ENCODE peak calls at places on chromosomes 5 and 9, in five cellular contexts. One of them, this sample, is unnamed.

GRCh38 chr9:35605336-35606137 is 475 bp downstream of the TESK1 start:
- DNase-seq in neuronal stem cell: no peak
- DNase-seq in mesenchymal stem cell: peak
- DNase-seq in IMR-90: no peak
- DNase-seq in H1: peak
- DNase-seq in this sample: no peak

GRCh38 chr5:180811623-180812119 is 9.1 kb upstream of the MGAT1 start:
- DNase-seq in IMR-90: no peak
- DNase-seq in neuronal stem cell: no peak
- DNase-seq in mesenchymal stem cell: no peak
- DNase-seq in H1: no peak
- DNase-seq in this sample: no peak

GRCh38 chr5:1503301-1504243 is 20.2 kb downstream of the LPCAT1 start:
- DNase-seq in H1: no peak
- DNase-seq in IMR-90: peak
- DNase-seq in mesenchymal stem cell: no peak
- DNase-seq in neuronal stem cell: no peak
- DNase-seq in this sample: no peak

GRCh38 chr5:149439899-149440655 is 61.0 kb upstream of the IL17B start:
- DNase-seq in mesenchymal stem cell: peak
- DNase-seq in IMR-90: peak
- DNase-seq in neuronal stem cell: no peak
- DNase-seq in H1: no peak
- DNase-seq in this sample: peak

GRCh38 chr5:72584466-72584865 is 77.3 kb upstream of the ZNF366 start:
- DNase-seq in H1: no peak
- DNase-seq in neuronal stem cell: no peak
- DNase-seq in IMR-90: no peak
- DNase-seq in mesenchymal stem cell: no peak
- DNase-seq in this sample: no peak

GRCh38 chr5:113612060-113612496 is 98.6 kb downstream of the YTHDC2 start:
- DNase-seq in H1: no peak
- DNase-seq in mesenchymal stem cell: peak
- DNase-seq in IMR-90: peak
- DNase-seq in neuronal stem cell: peak
- DNase-seq in this sample: no peak

GRCh38 chr5:155711882-155712281 is 615.1 kb upstream of the SGCD start:
- DNase-seq in IMR-90: no peak
- DNase-seq in H1: no peak
- DNase-seq in neuronal stem cell: no peak
- DNase-seq in mesenchymal stem cell: no peak
- DNase-seq in this sample: no peak

GRCh38 chr9:124453586-124454191 is 3.4 kb downstream of the ADGRD2 start:
- DNase-seq in neuronal stem cell: no peak
- DNase-seq in IMR-90: no peak
- DNase-seq in H1: peak
- DNase-seq in mesenchymal stem cell: no peak
- DNase-seq in this sample: peak

GRCh38 chr5:87120518-87121314 is 147.0 kb upstream of the RASA1 start:
- DNase-seq in neuronal stem cell: no peak
- DNase-seq in mesenchymal stem cell: peak
- DNase-seq in H1: no peak
- DNase-seq in IMR-90: peak
- DNase-seq in this sample: no peak

GRCh38 chr9:7368410-7369292 is 430.9 kb downstream of the DMAC1 start:
- DNase-seq in neuronal stem cell: no peak
- DNase-seq in H1: no peak
- DNase-seq in IMR-90: peak
- DNase-seq in mesenchymal stem cell: peak
- DNase-seq in this sample: no peak

GRCh38 chr9:114968710-114969109 is 38.3 kb upstream of the TNFSF8 start:
- DNase-seq in H1: no peak
- DNase-seq in neuronal stem cell: no peak
- DNase-seq in IMR-90: peak
- DNase-seq in mesenchymal stem cell: peak
- DNase-seq in this sample: no peak

GRCh38 chr9:27569406-27569805 is 3.9 kb downstream of the C9orf72 start:
- DNase-seq in IMR-90: no peak
- DNase-seq in H1: no peak
- DNase-seq in neuronal stem cell: no peak
- DNase-seq in mesenchymal stem cell: no peak
- DNase-seq in this sample: no peak

GRCh38 chr5:107359916-107360234 is 310.9 kb downstream of the EFNA5 start:
- DNase-seq in mesenchymal stem cell: no peak
- DNase-seq in neuronal stem cell: no peak
- DNase-seq in IMR-90: no peak
- DNase-seq in H1: no peak
- DNase-seq in this sample: no peak

GRCh38 chr9:14722391-14723035 is at the start of gene CER1:
- DNase-seq in neuronal stem cell: peak
- DNase-seq in mesenchymal stem cell: no peak
- DNase-seq in IMR-90: no peak
- DNase-seq in H1: peak
- DNase-seq in this sample: peak

GRCh38 chr5:75006821-75007536 is 45.4 kb downstream of the GCNT4 start:
- DNase-seq in neuronal stem cell: no peak
- DNase-seq in mesenchymal stem cell: peak
- DNase-seq in H1: no peak
- DNase-seq in IMR-90: no peak
- DNase-seq in this sample: no peak

GRCh38 chr9:1047605-1048235 is 2.4 kb upstream of the DMRT2 start:
- DNase-seq in IMR-90: peak
- DNase-seq in mesenchymal stem cell: no peak
- DNase-seq in neuronal stem cell: no peak
- DNase-seq in H1: no peak
- DNase-seq in this sample: no peak

DNA sequence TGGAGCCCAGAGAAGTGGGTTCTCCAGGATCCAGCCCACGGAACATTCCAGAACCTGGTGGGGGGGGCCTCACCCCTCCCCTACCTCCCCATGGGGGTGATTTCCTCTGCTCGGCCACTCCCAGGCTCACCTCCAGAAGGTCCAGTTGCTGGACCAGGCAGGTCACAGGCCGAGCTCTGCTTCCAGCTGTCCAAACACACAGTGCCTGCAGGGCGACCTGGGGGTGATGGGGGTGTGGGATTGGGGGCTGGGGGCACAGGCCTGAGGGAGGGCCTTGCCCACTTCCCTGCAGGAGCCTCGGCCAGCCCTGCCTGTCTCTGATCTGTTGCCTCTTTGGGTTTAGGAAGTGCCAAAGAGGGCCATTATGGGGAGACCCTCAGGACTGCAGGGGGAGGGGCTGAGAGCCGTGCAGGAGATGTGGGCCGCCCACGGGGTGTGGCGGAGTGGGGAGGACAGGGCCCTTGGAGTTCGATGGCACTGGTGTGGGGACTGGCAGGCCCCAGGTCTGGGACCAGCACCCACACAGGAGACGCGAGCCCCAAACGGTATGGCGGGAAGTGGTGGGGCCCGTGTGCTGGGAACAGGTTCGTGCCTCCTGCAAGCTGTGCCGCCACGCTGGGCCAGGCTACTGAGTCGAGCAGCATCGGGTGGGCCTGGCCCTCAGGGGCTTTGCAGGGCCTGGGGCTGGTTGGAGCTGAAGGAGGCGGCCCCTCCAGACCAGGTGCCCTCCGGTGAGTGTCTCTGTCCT is 45.6 kb upstream of the EGFL7 start:
- DNase-seq in mesenchymal stem cell: no peak
- DNase-seq in neuronal stem cell: no peak
- DNase-seq in IMR-90: no peak
- DNase-seq in H1: peak
- DNase-seq in this sample: no peak
- H4K91ac ChIP-seq in mesenchymal stem cell: peak
- H4K91ac ChIP-seq in neuronal stem cell: no peak
- H4K91ac ChIP-seq in IMR-90: no peak
- H4K91ac ChIP-seq in H1: no peak
- H4K91ac ChIP-seq in this sample: no peak

DNA sequence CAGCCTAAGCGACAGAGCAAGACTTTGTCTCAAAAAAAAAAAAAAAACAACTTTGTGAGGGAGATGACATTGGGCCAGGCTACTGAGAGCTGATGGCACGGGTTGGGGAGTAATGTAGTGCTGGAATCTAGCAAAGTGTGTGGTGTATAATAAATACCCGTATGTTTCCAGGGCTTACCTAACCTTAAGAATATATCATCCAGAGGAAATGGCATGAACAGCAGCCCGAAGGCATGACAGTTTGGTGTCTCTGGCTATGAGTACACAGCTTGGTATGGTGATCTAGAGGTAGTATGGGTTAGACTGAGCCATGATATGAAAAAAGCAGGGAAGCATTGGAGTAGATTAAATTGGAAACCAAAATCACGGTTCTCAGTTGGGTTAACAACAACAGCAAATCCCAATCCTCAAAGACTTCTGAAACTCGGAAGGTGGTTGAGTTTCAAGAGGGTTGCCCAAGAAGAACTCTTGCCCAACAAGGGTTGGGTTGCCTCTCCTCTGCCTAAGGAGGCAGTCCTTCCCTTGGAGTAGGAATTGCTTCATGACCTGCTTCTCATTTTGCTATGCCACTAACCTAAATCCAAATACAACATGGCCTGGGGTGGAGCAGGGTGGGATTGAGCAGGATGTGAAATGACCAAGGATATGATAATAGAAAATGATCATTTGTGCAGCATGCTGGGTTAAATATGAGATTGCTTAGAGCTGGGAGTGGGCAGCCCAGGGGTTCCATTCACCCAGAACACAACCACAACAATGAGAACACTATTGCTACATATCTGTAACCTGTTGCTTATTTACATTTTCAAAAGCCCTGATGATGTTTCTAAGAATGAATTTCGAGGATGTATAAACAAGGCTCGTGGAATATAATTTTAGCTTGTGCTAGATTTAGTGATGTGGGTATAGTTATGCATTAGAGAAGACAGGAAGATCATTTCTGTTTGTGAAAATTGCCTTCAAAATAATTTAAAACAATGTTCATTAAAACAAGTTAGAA is 64.6 kb upstream of the ZFR start:
- DNase-seq in IMR-90: no peak
- DNase-seq in H1: no peak
- DNase-seq in mesenchymal stem cell: no peak
- DNase-seq in neuronal stem cell: no peak
- DNase-seq in this sample: no peak
- H3K9ac ChIP-seq in IMR-90: no peak
- H3K9ac ChIP-seq in H1: no peak
- H3K9ac ChIP-seq in mesenchymal stem cell: peak
- H3K9ac ChIP-seq in neuronal stem cell: no peak
- H3K9ac ChIP-seq in this sample: no peak

GRCh38 chr9:26329974-26330373 is 562.6 kb downstream of the CAAP1 start:
- DNase-seq in mesenchymal stem cell: no peak
- DNase-seq in H1: no peak
- DNase-seq in neuronal stem cell: no peak
- DNase-seq in IMR-90: no peak
- DNase-seq in this sample: no peak

GRCh38 chr9:26331223-26331622 is 561.4 kb downstream of the CAAP1 start:
- DNase-seq in mesenchymal stem cell: no peak
- DNase-seq in neuronal stem cell: no peak
- DNase-seq in H1: no peak
- DNase-seq in IMR-90: no peak
- DNase-seq in this sample: no peak

GRCh38 chr9:26321935-26322334 is 570.7 kb downstream of the CAAP1 start:
- DNase-seq in IMR-90: no peak
- DNase-seq in mesenchymal stem cell: no peak
- DNase-seq in H1: no peak
- DNase-seq in neuronal stem cell: no peak
- DNase-seq in this sample: no peak

GRCh38 chr9:26324787-26325186 is 567.8 kb downstream of the CAAP1 start:
- DNase-seq in mesenchymal stem cell: peak
- DNase-seq in IMR-90: peak
- DNase-seq in neuronal stem cell: no peak
- DNase-seq in H1: no peak
- DNase-seq in this sample: no peak

DNA sequence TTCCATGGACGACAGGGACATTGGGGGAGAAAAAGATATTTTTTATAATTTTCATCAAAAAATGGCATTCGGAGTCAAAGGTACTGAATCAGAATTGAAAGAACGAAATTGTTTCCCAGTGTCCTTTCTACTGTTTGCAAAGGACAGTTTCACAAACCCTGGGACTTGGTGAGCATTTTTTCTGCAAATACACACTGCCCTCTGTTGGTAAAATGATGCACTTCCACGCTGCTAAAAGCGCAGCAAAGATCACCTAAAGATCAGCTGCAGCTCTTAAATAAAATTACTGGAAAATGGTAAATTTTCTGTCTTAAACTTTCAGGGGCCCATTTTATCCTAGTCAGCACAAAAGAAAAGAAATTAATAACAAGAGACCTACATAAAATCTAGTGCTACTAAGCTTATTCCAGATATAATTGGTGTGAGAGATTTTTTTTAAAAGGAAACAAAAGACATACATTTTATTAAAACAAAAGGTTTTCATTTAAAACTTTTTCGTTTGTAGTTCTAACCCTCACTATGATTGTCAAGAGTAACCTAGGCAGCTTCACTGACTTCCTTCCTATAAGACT is 566.0 kb downstream of the CAAP1 start:
- DNase-seq in IMR-90: peak
- DNase-seq in mesenchymal stem cell: peak
- DNase-seq in H1: peak
- DNase-seq in neuronal stem cell: peak
- DNase-seq in this sample: peak
- H2AFZ ChIP-seq in IMR-90: no peak
- H2AFZ ChIP-seq in mesenchymal stem cell: no peak
- H2AFZ ChIP-seq in H1: no peak
- H2AFZ ChIP-seq in neuronal stem cell: no peak
- H2AFZ ChIP-seq in this sample: no peak

GRCh38 chr5:91366571-91366970 is 16.5 kb downstream of the ARRDC3 start:
- DNase-seq in neuronal stem cell: no peak
- DNase-seq in H1: no peak
- DNase-seq in IMR-90: no peak
- DNase-seq in mesenchymal stem cell: no peak
- DNase-seq in this sample: no peak

GRCh38 chr5:91362935-91363334 is 20.2 kb downstream of the ARRDC3 start:
- DNase-seq in neuronal stem cell: no peak
- DNase-seq in mesenchymal stem cell: no peak
- DNase-seq in IMR-90: no peak
- DNase-seq in H1: no peak
- DNase-seq in this sample: no peak

GRCh38 chr5:91367908-91368648 is 15.0 kb downstream of the ARRDC3 start:
- DNase-seq in mesenchymal stem cell: no peak
- DNase-seq in neuronal stem cell: no peak
- DNase-seq in H1: no peak
- DNase-seq in IMR-90: no peak
- DNase-seq in this sample: no peak

GRCh38 chr5:91367374-91367773 is 15.7 kb downstream of the ARRDC3 start:
- DNase-seq in neuronal stem cell: no peak
- DNase-seq in H1: no peak
- DNase-seq in IMR-90: no peak
- DNase-seq in mesenchymal stem cell: no peak
- DNase-seq in this sample: no peak

GRCh38 chr5:91365498-91365897 is 17.6 kb downstream of the ARRDC3 start:
- DNase-seq in IMR-90: no peak
- DNase-seq in neuronal stem cell: no peak
- DNase-seq in mesenchymal stem cell: no peak
- DNase-seq in H1: no peak
- DNase-seq in this sample: no peak
- H4K91ac ChIP-seq in IMR-90: no peak
- H4K91ac ChIP-seq in neuronal stem cell: no peak
- H4K91ac ChIP-seq in mesenchymal stem cell: no peak
- H4K91ac ChIP-seq in H1: no peak
- H4K91ac ChIP-seq in this sample: no peak

This sample was measured in H9.